ENCODE peak calls at places on chromosomes 1 and 21, in eight cellular contexts. One of them, this sample, is unnamed.

GRCh38 chr1:25640646-25641328 is 24.2 kb downstream of the MAN1C1 start:
- DNase-seq in left ventricle myocardium inferior: no peak
- DNase-seq in MG63: no peak
- DNase-seq in thoracic aorta: no peak
- DNase-seq in HCT116: no peak
- DNase-seq in tibial artery: no peak
- DNase-seq in CD4-positive, alpha-beta memory T cell: no peak
- DNase-seq in GM12865: no peak
- DNase-seq in this sample: peak; percentile 6

GRCh38 chr1:180631197-180631765 is 541 bp upstream of the XPR1 start:
- DNase-seq in thoracic aorta: no peak
- DNase-seq in HCT116: no peak
- DNase-seq in CD4-positive, alpha-beta memory T cell: no peak
- DNase-seq in GM12865: peak; percentile 43
- DNase-seq in MG63: no peak
- DNase-seq in tibial artery: no peak
- DNase-seq in left ventricle myocardium inferior: no peak
- DNase-seq in this sample: no peak

GRCh38 chr1:38175062-38175461 is 128.5 kb upstream of the POU3F1 start:
- DNase-seq in left ventricle myocardium inferior: no peak
- DNase-seq in MG63: no peak
- DNase-seq in HCT116: no peak
- DNase-seq in thoracic aorta: no peak
- DNase-seq in CD4-positive, alpha-beta memory T cell: no peak
- DNase-seq in GM12865: no peak
- DNase-seq in tibial artery: no peak
- DNase-seq in this sample: no peak

GRCh38 chr1:189206617-189207016 is 1271.0 kb downstream of the BRINP3 start:
- DNase-seq in thoracic aorta: no peak
- DNase-seq in left ventricle myocardium inferior: no peak
- DNase-seq in MG63: no peak
- DNase-seq in HCT116: no peak
- DNase-seq in CD4-positive, alpha-beta memory T cell: no peak
- DNase-seq in tibial artery: no peak
- DNase-seq in GM12865: no peak
- DNase-seq in this sample: no peak

GRCh38 chr1:186078245-186078644 is 296.8 kb downstream of the TPR start:
- DNase-seq in tibial artery: no peak
- DNase-seq in CD4-positive, alpha-beta memory T cell: no peak
- DNase-seq in HCT116: no peak
- DNase-seq in left ventricle myocardium inferior: no peak
- DNase-seq in MG63: no peak
- DNase-seq in thoracic aorta: no peak
- DNase-seq in GM12865: peak; percentile 60
- DNase-seq in this sample: no peak

GRCh38 chr1:143691400-143691891 is 280.3 kb downstream of the FAM72C start:
- DNase-seq in GM12865: peak; percentile 14
- DNase-seq in tibial artery: no peak
- DNase-seq in thoracic aorta: no peak
- DNase-seq in left ventricle myocardium inferior: no peak
- DNase-seq in CD4-positive, alpha-beta memory T cell: no peak
- DNase-seq in MG63: peak; percentile 69
- DNase-seq in HCT116: peak; percentile 22
- DNase-seq in this sample: no peak

GRCh38 chr1:172468296-172468695 is 24.4 kb upstream of the PIGC start:
- DNase-seq in HCT116: no peak
- DNase-seq in MG63: no peak
- DNase-seq in left ventricle myocardium inferior: no peak
- DNase-seq in CD4-positive, alpha-beta memory T cell: no peak
- DNase-seq in tibial artery: no peak
- DNase-seq in GM12865: no peak
- DNase-seq in thoracic aorta: no peak
- DNase-seq in this sample: no peak

GRCh38 chr1:28437260-28437923 is 67.9 kb downstream of the PHACTR4 start:
- DNase-seq in thoracic aorta: peak; percentile 9
- DNase-seq in CD4-positive, alpha-beta memory T cell: no peak
- DNase-seq in GM12865: no peak
- DNase-seq in tibial artery: peak; percentile 68
- DNase-seq in HCT116: peak; percentile 50
- DNase-seq in MG63: peak; percentile 88
- DNase-seq in left ventricle myocardium inferior: no peak
- DNase-seq in this sample: no peak

GRCh38 chr21:40099809-40100208 is 232.6 kb downstream of the PCP4 start:
- DNase-seq in CD4-positive, alpha-beta memory T cell: no peak
- DNase-seq in thoracic aorta: no peak
- DNase-seq in left ventricle myocardium inferior: no peak
- DNase-seq in GM12865: no peak
- DNase-seq in HCT116: no peak
- DNase-seq in MG63: no peak
- DNase-seq in tibial artery: no peak
- DNase-seq in this sample: no peak

GRCh38 chr1:25137106-25137505 is 95.2 kb downstream of the SYF2 start:
- DNase-seq in left ventricle myocardium inferior: no peak
- DNase-seq in HCT116: no peak
- DNase-seq in thoracic aorta: no peak
- DNase-seq in GM12865: no peak
- DNase-seq in MG63: no peak
- DNase-seq in tibial artery: no peak
- DNase-seq in CD4-positive, alpha-beta memory T cell: no peak
- DNase-seq in this sample: no peak

GRCh38 chr1:151511636-151512215 is 539 bp downstream of the CGN start:
- DNase-seq in left ventricle myocardium inferior: no peak
- DNase-seq in HCT116: no peak
- DNase-seq in CD4-positive, alpha-beta memory T cell: peak; percentile 38
- DNase-seq in MG63: peak; percentile 28
- DNase-seq in GM12865: peak; percentile 45
- DNase-seq in tibial artery: no peak
- DNase-seq in thoracic aorta: no peak
- DNase-seq in this sample: peak; percentile 27

GRCh38 chr1:197268012-197268411 is at the start of gene CRB1:
- DNase-seq in left ventricle myocardium inferior: no peak
- DNase-seq in HCT116: no peak
- DNase-seq in tibial artery: no peak
- DNase-seq in GM12865: no peak
- DNase-seq in MG63: no peak
- DNase-seq in CD4-positive, alpha-beta memory T cell: no peak
- DNase-seq in thoracic aorta: no peak
- DNase-seq in this sample: no peak

GRCh38 chr1:168709896-168710305 is 19.1 kb downstream of the DPT start:
- DNase-seq in tibial artery: no peak
- DNase-seq in thoracic aorta: no peak
- DNase-seq in HCT116: peak; percentile 23
- DNase-seq in GM12865: no peak
- DNase-seq in left ventricle myocardium inferior: no peak
- DNase-seq in CD4-positive, alpha-beta memory T cell: no peak
- DNase-seq in MG63: peak; percentile 51
- DNase-seq in this sample: no peak

GRCh38 chr21:34623519-34623918 is 8.6 kb upstream of the RCAN1 start:
- DNase-seq in MG63: no peak
- DNase-seq in CD4-positive, alpha-beta memory T cell: no peak
- DNase-seq in thoracic aorta: no peak
- DNase-seq in tibial artery: no peak
- DNase-seq in GM12865: no peak
- DNase-seq in left ventricle myocardium inferior: no peak
- DNase-seq in HCT116: no peak
- DNase-seq in this sample: peak; percentile 61

GRCh38 chr1:232954594-232955365 is 4.4 kb downstream of the NTPCR start:
- DNase-seq in tibial artery: no peak
- DNase-seq in thoracic aorta: no peak
- DNase-seq in CD4-positive, alpha-beta memory T cell: no peak
- DNase-seq in HCT116: no peak
- DNase-seq in GM12865: no peak
- DNase-seq in MG63: no peak
- DNase-seq in left ventricle myocardium inferior: no peak
- DNase-seq in this sample: no peak

GRCh38 chr1:225774276-225775147 is 3.1 kb upstream of the SRP9 start:
- DNase-seq in MG63: no peak
- DNase-seq in HCT116: no peak
- DNase-seq in CD4-positive, alpha-beta memory T cell: no peak
- DNase-seq in tibial artery: no peak
- DNase-seq in left ventricle myocardium inferior: no peak
- DNase-seq in GM12865: no peak
- DNase-seq in thoracic aorta: no peak
- DNase-seq in this sample: no peak

GRCh38 chr21:34185051-34185750 is 111.8 kb downstream of the MRPS6 start:
- DNase-seq in MG63: no peak
- DNase-seq in HCT116: no peak
- DNase-seq in CD4-positive, alpha-beta memory T cell: no peak
- DNase-seq in tibial artery: no peak
- DNase-seq in thoracic aorta: no peak
- DNase-seq in left ventricle myocardium inferior: no peak
- DNase-seq in GM12865: no peak
- DNase-seq in this sample: no peak

GRCh38 chr1:171794085-171794484 is 12.6 kb downstream of the METTL13 start:
- DNase-seq in thoracic aorta: no peak
- DNase-seq in GM12865: no peak
- DNase-seq in tibial artery: no peak
- DNase-seq in CD4-positive, alpha-beta memory T cell: peak; percentile 51
- DNase-seq in left ventricle myocardium inferior: no peak
- DNase-seq in MG63: peak; percentile 55
- DNase-seq in HCT116: no peak
- DNase-seq in this sample: no peak

GRCh38 chr1:6038603-6039002 is 7.1 kb upstream of the KCNAB2 start:
- DNase-seq in CD4-positive, alpha-beta memory T cell: no peak
- DNase-seq in GM12865: no peak
- DNase-seq in tibial artery: no peak
- DNase-seq in HCT116: no peak
- DNase-seq in MG63: no peak
- DNase-seq in thoracic aorta: no peak
- DNase-seq in left ventricle myocardium inferior: no peak
- DNase-seq in this sample: no peak
- H3K4me3 ChIP-seq in CD4-positive, alpha-beta memory T cell: no peak overlapping the region
- H3K4me3 ChIP-seq in GM12865: no peak overlapping the region
- H3K4me3 ChIP-seq in tibial artery: no peak overlapping the region
- H3K4me3 ChIP-seq in HCT116: no peak overlapping the region
- H3K4me3 ChIP-seq in MG63: no peak overlapping the region
- H3K4me3 ChIP-seq in thoracic aorta: no peak overlapping the region
- H3K4me3 ChIP-seq in left ventricle myocardium inferior: no peak overlapping the region
- H3K4me3 ChIP-seq in this sample: no peak overlapping the region

GRCh38 chr1:23366598-23366997 is 3.0 kb downstream of the ZNF436 start:
- DNase-seq in left ventricle myocardium inferior: no peak
- DNase-seq in HCT116: no peak
- DNase-seq in thoracic aorta: no peak
- DNase-seq in MG63: no peak
- DNase-seq in tibial artery: no peak
- DNase-seq in GM12865: no peak
- DNase-seq in CD4-positive, alpha-beta memory T cell: no peak
- DNase-seq in this sample: no peak
- H3K4me3 ChIP-seq in left ventricle myocardium inferior: peak overlapping the region; percentile 88
- H3K4me3 ChIP-seq in HCT116: peak overlapping the region; percentile 69
- H3K4me3 ChIP-seq in thoracic aorta: no peak overlapping the region
- H3K4me3 ChIP-seq in MG63: no peak overlapping the region
- H3K4me3 ChIP-seq in tibial artery: no peak overlapping the region
- H3K4me3 ChIP-seq in GM12865: no peak overlapping the region
- H3K4me3 ChIP-seq in CD4-positive, alpha-beta memory T cell: no peak overlapping the region
- H3K4me3 ChIP-seq in this sample: no peak overlapping the region

GRCh38 chr1:30445449-30445848 is 277.9 kb downstream of the MATN1 start:
- DNase-seq in left ventricle myocardium inferior: no peak
- DNase-seq in GM12865: no peak
- DNase-seq in thoracic aorta: no peak
- DNase-seq in MG63: no peak
- DNase-seq in tibial artery: peak; percentile 40
- DNase-seq in HCT116: no peak
- DNase-seq in CD4-positive, alpha-beta memory T cell: no peak
- DNase-seq in this sample: peak; percentile 4

GRCh38 chr1:30446508-30446907 is 276.9 kb downstream of the MATN1 start:
- DNase-seq in CD4-positive, alpha-beta memory T cell: no peak
- DNase-seq in thoracic aorta: no peak
- DNase-seq in tibial artery: no peak
- DNase-seq in HCT116: no peak
- DNase-seq in left ventricle myocardium inferior: no peak
- DNase-seq in GM12865: no peak
- DNase-seq in MG63: no peak
- DNase-seq in this sample: peak; percentile 62

GRCh38 chr1:30447080-30447479 is 276.3 kb downstream of the MATN1 start:
- DNase-seq in left ventricle myocardium inferior: no peak
- DNase-seq in tibial artery: peak; percentile 35
- DNase-seq in thoracic aorta: no peak
- DNase-seq in CD4-positive, alpha-beta memory T cell: no peak
- DNase-seq in HCT116: no peak
- DNase-seq in MG63: no peak
- DNase-seq in GM12865: no peak
- DNase-seq in this sample: no peak

GRCh38 chr1:30444850-30445249 is 278.5 kb downstream of the MATN1 start:
- DNase-seq in HCT116: no peak
- DNase-seq in tibial artery: peak; percentile 13
- DNase-seq in GM12865: no peak
- DNase-seq in CD4-positive, alpha-beta memory T cell: no peak
- DNase-seq in left ventricle myocardium inferior: no peak
- DNase-seq in MG63: no peak
- DNase-seq in thoracic aorta: no peak
- DNase-seq in this sample: peak; percentile 20

DNA sequence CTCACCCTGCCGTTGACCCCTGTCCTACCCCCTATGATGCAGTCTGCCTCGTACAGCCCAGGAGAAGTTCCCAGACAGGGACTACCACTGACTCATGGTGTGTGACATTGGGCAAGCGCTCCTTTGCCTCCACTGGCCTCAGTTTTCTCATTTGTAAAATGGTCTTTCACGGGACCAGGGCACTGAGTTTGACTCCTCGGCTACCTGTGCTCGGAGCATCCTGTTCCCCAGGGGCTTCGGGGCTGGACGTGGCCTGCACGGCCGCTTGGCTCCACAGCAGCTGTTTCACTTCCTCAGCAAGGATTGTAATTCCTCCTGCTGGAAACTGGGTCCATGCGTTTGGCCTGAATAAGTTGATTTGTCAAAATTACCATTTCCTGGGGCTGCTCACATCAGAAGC is 277.3 kb downstream of the MATN1 start:
- DNase-seq in thoracic aorta: no peak
- DNase-seq in CD4-positive, alpha-beta memory T cell: no peak
- DNase-seq in GM12865: no peak
- DNase-seq in tibial artery: no peak
- DNase-seq in left ventricle myocardium inferior: no peak
- DNase-seq in MG63: no peak
- DNase-seq in HCT116: no peak
- DNase-seq in this sample: peak; percentile 46
- H3K4me3 ChIP-seq in thoracic aorta: no peak overlapping the region
- H3K4me3 ChIP-seq in CD4-positive, alpha-beta memory T cell: no peak overlapping the region
- H3K4me3 ChIP-seq in GM12865: no peak overlapping the region
- H3K4me3 ChIP-seq in tibial artery: no peak overlapping the region
- H3K4me3 ChIP-seq in left ventricle myocardium inferior: no peak overlapping the region
- H3K4me3 ChIP-seq in MG63: no peak overlapping the region
- H3K4me3 ChIP-seq in HCT116: no peak overlapping the region
- H3K4me3 ChIP-seq in this sample: no peak overlapping the region

DNA sequence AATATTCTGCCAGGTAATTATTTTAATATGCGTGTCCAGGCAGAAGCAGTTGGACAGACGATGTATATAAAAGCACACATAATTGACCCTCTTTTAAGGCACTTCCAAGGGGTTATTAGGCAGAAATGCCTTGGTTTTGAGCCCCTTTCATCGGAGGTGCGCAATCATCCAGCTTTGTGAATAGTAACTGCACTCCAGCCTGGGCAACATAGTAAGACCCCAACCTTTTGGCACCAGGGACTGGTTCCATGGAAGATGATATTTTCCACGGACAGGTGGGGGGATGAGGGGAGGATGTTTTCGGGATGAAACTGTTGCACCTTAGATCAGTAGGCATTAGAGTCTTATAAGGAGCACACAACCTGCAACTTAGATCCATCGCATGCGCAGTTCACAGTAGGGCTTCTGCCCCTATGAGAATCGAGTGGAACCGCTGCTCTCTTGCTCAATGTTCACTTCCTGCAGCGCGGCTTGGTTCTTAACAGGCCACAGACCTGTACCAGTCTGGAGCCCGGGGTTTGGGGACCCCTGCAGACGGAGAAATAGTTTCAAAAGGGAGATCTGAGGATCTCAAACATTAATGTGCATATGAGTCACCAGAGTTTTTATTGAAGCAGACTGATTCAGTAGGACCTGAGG is 1.8 kb upstream of the MCOLN2 start:
- DNase-seq in HCT116: no peak
- DNase-seq in GM12865: peak; percentile 84
- DNase-seq in thoracic aorta: no peak
- DNase-seq in MG63: no peak
- DNase-seq in CD4-positive, alpha-beta memory T cell: peak; percentile 80
- DNase-seq in left ventricle myocardium inferior: no peak
- DNase-seq in tibial artery: no peak
- DNase-seq in this sample: no peak
- H3K4me3 ChIP-seq in HCT116: no peak overlapping the region
- H3K4me3 ChIP-seq in GM12865: peak overlapping the region; percentile 91
- H3K4me3 ChIP-seq in thoracic aorta: peak overlapping the region; percentile 83
- H3K4me3 ChIP-seq in MG63: no peak overlapping the region
- H3K4me3 ChIP-seq in CD4-positive, alpha-beta memory T cell: peak overlapping the region; percentile 82
- H3K4me3 ChIP-seq in left ventricle myocardium inferior: peak overlapping the region; percentile 79
- H3K4me3 ChIP-seq in tibial artery: peak overlapping the region; percentile 61
- H3K4me3 ChIP-seq in this sample: no peak overlapping the region